ENCODE peak calls at places on chromosome 1, in four cellular contexts. I is IMR-90, Y is spleen, V is NCI-H1930. B is an unnamed sample.

GRCh38 chr1:245153645-245154428 is 948 bp upstream of the KIF26B start:
- DNase-seq in Y (peak), V (peak), I (no peak), B (peak)

GRCh38 chr1:32247983-32248889 is 1.2 kb downstream of the FAM167B start:
- DNase-seq in V (peak), I (peak), Y (peak), B (peak)

GRCh38 chr1:210342986-210343780 is 14.5 kb downstream of the HHAT start:
- DNase-seq in I (no peak), V (no peak), Y (no peak), B (no peak)

GRCh38 chr1:20478072-20478660 is 7.8 kb downstream of the CAMK2N1 start:
- DNase-seq in Y (no peak), V (no peak), I (no peak), B (no peak)

GRCh38 chr1:7827134-7827955 is 25.5 kb downstream of the UTS2 start:
- DNase-seq in V (peak), Y (no peak), I (no peak), B (no peak)

GRCh38 chr1:55309786-55310516 is 94.8 kb upstream of the USP24 start:
- DNase-seq in Y (no peak), I (no peak), V (no peak), B (no peak)

GRCh38 chr1:67560580-67561285 is 124.3 kb upstream of the GADD45A start:
- DNase-seq in Y (no peak), V (no peak), I (peak), B (no peak)

GRCh38 chr1:160127865-160128523 is 12.4 kb downstream of the ATP1A2 start:
- DNase-seq in V (no peak), I (peak), Y (peak), B (no peak)

GRCh38 chr1:151908228-151908691 is 1.1 kb downstream of the THEM4 start:
- DNase-seq in I (peak), Y (no peak), V (no peak), B (no peak)

GRCh38 chr1:233327938-233328660 is 575 bp downstream of the MAP3K21 start:
- DNase-seq in V (no peak), I (no peak), Y (peak), B (peak)

GRCh38 chr1:34128186-34128889 is 36.7 kb downstream of the CSMD2 start:
- DNase-seq in Y (no peak), V (no peak), I (no peak), B (no peak)

B was measured in lower lobe of right lung.